ENCODE peak calls at places on chromosomes 4 and X, in five cellular contexts. B is psoas muscle, O is AG04450, K is colonic mucosa, U is Caco-2. R is an unnamed sample.

GRCh38 chrX:47030339-47030738 is 47.9 kb upstream of the RGN start:
- DNase-seq in U (peak), B (no peak), O (peak), K (peak), R (peak)

GRCh38 chr4:121266982-121267381 is 102.9 kb upstream of the TNIP3 start:
- DNase-seq in O (no peak), U (no peak), B (no peak), K (no peak), R (no peak)

GRCh38 chr4:3871881-3872833 is 106.0 kb downstream of the ADRA2C start:
- DNase-seq in K (no peak), B (no peak), O (no peak), U (no peak), R (no peak)

GRCh38 chr4:115655626-115656025 is 542.2 kb upstream of the NDST4 start:
- DNase-seq in K (no peak), B (no peak), O (no peak), U (no peak), R (no peak)

GRCh38 chr4:139167774-139168444 is 9.1 kb downstream of the ELF2 start:
- DNase-seq in K (no peak), B (no peak), O (no peak), U (peak), R (no peak)

GRCh38 chr4:949656-950055 is 17.4 kb downstream of the TMEM175 start:
- DNase-seq in B (no peak), K (no peak), U (no peak), O (no peak), R (no peak)

GRCh38 chr4:24089831-24090531 is 200.1 kb upstream of the PPARGC1A start:
- DNase-seq in K (no peak), U (no peak), B (no peak), O (peak), R (no peak)

GRCh38 chrX:72238183-72238582 is 644 bp downstream of the ERCC6L start:
- DNase-seq in U (no peak), B (no peak), O (no peak), K (no peak), R (no peak)

GRCh38 chrX:153635788-153636668 is 11.0 kb upstream of the DUSP9 start:
- DNase-seq in K (no peak), B (no peak), U (peak), O (no peak), R (no peak)

GRCh38 chr4:15476396-15476795 is 6.7 kb downstream of the CC2D2A start:
- DNase-seq in K (no peak), U (no peak), B (no peak), O (no peak), R (no peak)

GRCh38 chrX:67544281-67544680 is 460 bp downstream of the AR start:
- DNase-seq in K (no peak), B (peak), O (no peak), U (peak), R (peak)

GRCh38 chr4:55444822-55445221 is 49.1 kb downstream of the TMEM165 start:
- DNase-seq in B (no peak), O (no peak), K (no peak), U (peak), R (no peak)

GRCh38 chrX:1308476-1308875 is 28.1 kb upstream of the IL3RA start:
- DNase-seq in U (no peak), B (no peak), O (no peak), K (no peak), R (no peak)

GRCh38 chr4:42404001-42404400 is 6.7 kb downstream of the SHISA3 start:
- DNase-seq in U (no peak), O (no peak), B (no peak), K (no peak), R (no peak)

GRCh38 chrX:117376460-117376859 is 740.1 kb downstream of the KLHL13 start:
- DNase-seq in B (no peak), U (no peak), O (no peak), K (no peak), R (no peak)

GRCh38 chrX:136975642-136976518 is 57.9 kb downstream of the GPR101 start:
- DNase-seq in K (no peak), B (no peak), U (no peak), O (no peak), R (no peak)

GRCh38 chrX:97159916-97160800 is 276.4 kb downstream of the RPA4 start:
- DNase-seq in K (peak), O (no peak), B (no peak), U (peak), R (peak)

GRCh38 chr4:27366424-27366823 is 505.8 kb downstream of the STIM2 start:
- DNase-seq in O (no peak), B (no peak), U (no peak), K (no peak), R (no peak)

GRCh38 chr4:48331577-48332340 is 9.6 kb upstream of the SLAIN2 start:
- DNase-seq in B (no peak), U (no peak), O (no peak), K (no peak), R (no peak)

GRCh38 chr4:118942465-118942864 is 53.8 kb downstream of the SYNPO2 start:
- DNase-seq in K (no peak), O (no peak), U (no peak), B (peak), R (no peak)

GRCh38 chr4:138232364-138232763 is 9.8 kb downstream of the SLC7A11 start:
- DNase-seq in O (no peak), K (no peak), B (no peak), U (no peak), R (no peak)

GRCh38 chr4:141350122-141350904 is 129.6 kb downstream of the ZNF330 start:
- DNase-seq in B (no peak), U (no peak), O (peak), K (peak), R (no peak)

GRCh38 chr4:3879681-3880594 is 113.8 kb downstream of the ADRA2C start:
- DNase-seq in B (no peak), U (no peak), K (no peak), O (no peak), R (no peak)

GRCh38 chrX:33205321-33205720 is 6.0 kb downstream of the DMD start:
- DNase-seq in K (no peak), U (no peak), B (no peak), O (no peak), R (no peak)

GRCh38 chr4:141246683-141247429 is 26.2 kb downstream of the ZNF330 start:
- DNase-seq in U (no peak), K (no peak), B (no peak), O (no peak), R (no peak)

GRCh38 chrX:29090811-29091210 is 503.6 kb downstream of the IL1RAPL1 start:
- DNase-seq in B (no peak), U (peak), K (no peak), O (no peak), R (peak)
- TF ChIP-seq CTCF in B (peak), U (peak), K (no peak), O (no peak), R (peak)

GRCh38 chrX:78708171-78708570 is 39.3 kb upstream of the LPAR4 start:
- DNase-seq in B (no peak), O (no peak), K (peak), U (peak), R (no peak)
- TF ChIP-seq CTCF in B (no peak), O (peak), K (no peak), U (peak), R (peak)

GRCh38 chrX:10636337-10636736 is 16.0 kb upstream of the MID1 start:
- DNase-seq in U (peak), K (peak), B (no peak), O (no peak), R (no peak)
- TF ChIP-seq CTCF in U (peak), K (peak), B (peak), O (peak), R (peak)

GRCh38 chrX:93591398-93591797 is 82.0 kb downstream of the NAP1L3 start:
- DNase-seq in O (no peak), U (no peak), B (no peak), K (no peak), R (no peak)
- TF ChIP-seq CTCF in O (no peak), U (no peak), B (no peak), K (no peak), R (peak)

DNA sequence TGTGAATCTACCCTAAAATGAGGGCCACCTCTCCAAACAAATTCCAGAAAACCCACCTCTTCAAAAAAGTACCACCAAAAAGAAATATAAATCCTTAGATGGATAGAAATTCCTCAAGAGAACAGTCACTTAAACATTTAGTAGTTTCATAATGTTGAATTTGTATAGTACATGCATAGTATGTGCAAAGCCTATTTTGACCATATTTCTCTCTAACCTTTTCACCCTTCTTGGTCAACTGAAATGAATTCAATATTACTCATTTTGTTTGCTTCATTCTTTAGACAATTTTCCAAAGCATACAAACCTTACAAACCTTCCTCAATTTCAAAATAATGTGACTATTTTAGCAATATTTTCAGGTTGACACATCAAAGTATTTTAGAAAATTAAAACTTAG is 4.1 kb downstream of the RHOXF1 start:
- DNase-seq in K (no peak), O (no peak), U (no peak), B (no peak), R (no peak)
- TF ChIP-seq CTCF in K (no peak), O (no peak), U (no peak), B (no peak), R (no peak)

DNA sequence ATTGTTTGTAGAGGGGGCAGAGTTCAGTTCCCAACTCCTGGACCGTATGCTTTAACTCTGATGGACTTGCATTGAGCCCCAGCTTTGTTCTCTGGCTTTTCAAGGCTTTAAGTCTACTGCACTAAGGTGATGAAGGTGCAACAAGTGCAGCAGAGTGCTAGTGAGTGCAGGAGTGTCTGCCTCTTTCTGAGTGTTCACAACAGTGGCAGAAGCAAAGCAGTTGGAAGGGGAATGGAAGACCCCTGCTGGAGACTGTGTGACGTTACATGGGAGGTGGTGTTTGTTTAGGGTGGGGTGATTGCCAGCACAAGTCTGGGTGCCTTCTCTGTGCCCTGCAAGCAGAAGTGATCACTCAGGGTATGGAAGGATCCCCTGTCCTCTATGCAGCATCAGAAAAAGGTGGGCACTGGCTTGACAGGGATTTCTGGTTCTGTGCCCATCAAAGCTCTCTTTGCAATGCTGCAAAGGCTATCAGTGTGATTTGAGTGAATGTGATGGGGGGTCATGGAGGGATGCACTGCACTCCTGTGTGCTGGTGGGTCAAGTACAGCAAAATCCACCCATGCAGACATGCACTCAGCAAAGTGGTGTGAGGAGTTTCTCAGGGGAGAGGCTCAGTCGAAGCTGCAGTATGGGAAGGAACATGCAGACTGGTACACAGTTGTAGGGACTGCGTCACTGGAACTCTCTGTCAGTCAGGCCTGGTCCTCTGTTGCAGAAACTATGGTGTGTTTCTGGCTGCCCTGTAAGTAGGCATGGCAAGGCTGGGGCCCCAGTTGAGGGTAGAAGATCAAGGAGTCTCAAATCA is 70.9 kb upstream of the UGT2B7 start:
- DNase-seq in O (no peak), K (peak), B (no peak), U (peak), R (peak)
- TF ChIP-seq CTCF in O (peak), K (no peak), B (no peak), U (peak), R (peak)

DNA sequence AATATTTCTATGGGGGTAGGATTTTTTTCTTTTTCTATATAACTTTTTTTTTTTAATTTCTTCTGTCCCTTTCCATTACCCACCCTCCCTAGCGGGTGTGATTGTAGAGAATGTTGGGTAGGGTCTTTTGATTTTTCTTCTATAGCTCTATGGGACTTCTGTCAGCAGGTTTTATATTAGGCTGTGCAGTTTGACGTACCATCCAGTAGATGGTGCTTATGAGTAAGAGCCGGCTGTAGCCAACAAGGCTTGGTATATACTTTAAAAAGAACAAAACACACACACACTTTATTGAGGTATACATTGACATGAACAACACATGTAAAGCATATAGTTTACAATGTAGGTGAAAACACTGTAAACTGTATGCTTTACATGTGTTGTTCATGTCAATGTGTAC is 247.9 kb upstream of the POF1B start:
- DNase-seq in U (no peak), K (no peak), O (no peak), B (no peak), R (no peak)
- TF ChIP-seq CTCF in U (peak), K (peak), O (no peak), B (peak), R (peak)

DNA sequence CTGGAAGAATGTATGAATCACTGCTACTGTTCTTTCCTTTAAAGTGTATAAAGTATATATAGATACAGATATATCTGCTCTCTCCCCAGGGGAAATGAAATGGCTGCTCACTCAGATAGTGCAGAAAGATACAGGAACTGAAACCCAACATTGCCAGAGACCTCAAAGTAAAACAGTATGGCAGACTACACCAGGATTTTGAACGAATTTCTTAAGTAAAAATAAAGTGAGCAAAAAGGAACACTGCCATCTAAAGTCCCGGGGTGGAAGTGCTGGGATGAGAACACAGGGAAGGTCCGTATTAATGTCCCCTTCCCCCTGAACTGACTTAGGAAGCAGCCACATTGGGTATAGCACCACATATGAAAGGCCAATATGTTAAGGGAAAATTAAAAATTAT is 93.4 kb downstream of the TMA16 start:
- DNase-seq in O (no peak), B (no peak), K (no peak), U (peak), R (no peak)
- TF ChIP-seq CTCF in O (peak), B (no peak), K (no peak), U (peak), R (peak)

GRCh38 chr4:73127839-73128448 is 58.4 kb upstream of the COX18 start:
- DNase-seq in B (no peak), K (no peak), U (peak), O (no peak), R (no peak)
- TF ChIP-seq CTCF in B (peak), K (peak), U (peak), O (peak), R (peak)

GRCh38 chrX:12400218-12400617 is 261.9 kb downstream of the FRMPD4 start:
- DNase-seq in O (no peak), K (no peak), U (no peak), B (no peak), R (no peak)
- TF ChIP-seq CTCF in O (no peak), K (no peak), U (no peak), B (no peak), R (no peak)